ENCODE peak calls at places on chromosomes 16 and 17, in five cellular contexts. N is stimulated activated CD4-positive, alpha-beta T cell treated with anti-CD3 and anti-CD28 coated beads, Interleukin-1b, Interleukin-23, amount 100 ng/mL, for 1 hour; L is AG04450; W is NCI-H82; T is ELR. O is an unnamed sample.

GRCh38 chr17:80422276-80422675 is 7.3 kb downstream of the ENDOV start:
- DNase-seq in L (no peak), T (no peak), W (no peak), N (no peak), O (no peak)

GRCh38 chr17:55783684-55784245 is 32.9 kb downstream of the PCTP start:
- DNase-seq in N (no peak), L (no peak), W (peak), T (peak), O (no peak)

GRCh38 chr17:1956134-1956533 is 69.0 kb downstream of the RTN4RL1 start:
- DNase-seq in L (no peak), T (no peak), W (no peak), N (no peak), O (no peak)

GRCh38 chr16:70696952-70697600 is 11.2 kb upstream of the MTSS2 start:
- DNase-seq in N (no peak), W (no peak), L (no peak), T (peak), O (no peak)

GRCh38 chr17:28326114-28326513 is 7.1 kb downstream of the TMEM97 start:
- DNase-seq in W (no peak), L (no peak), N (no peak), T (no peak), O (no peak)

GRCh38 chr16:27097671-27098275 is 31.0 kb downstream of the C16orf82 start:
- DNase-seq in L (no peak), N (no peak), T (no peak), W (no peak), O (no peak)

GRCh38 chr16:27216297-27216885 is 13.1 kb downstream of the KDM8 start:
- DNase-seq in L (no peak), W (no peak), T (no peak), N (no peak), O (no peak)

GRCh38 chr17:58755269-58755576 is 431 bp upstream of the PPM1E start:
- DNase-seq in W (no peak), L (no peak), N (no peak), T (no peak), O (no peak)

GRCh38 chr16:17273142-17273561 is 197.6 kb downstream of the XYLT1 start:
- DNase-seq in L (peak), N (no peak), W (no peak), T (peak), O (peak)

GRCh38 chr16:88014201-88014781 is 63.1 kb downstream of the BANP start:
- DNase-seq in T (peak), N (no peak), W (no peak), L (peak), O (peak)

GRCh38 chr17:50094753-50095616 is at the start of gene PDK2:
- DNase-seq in T (peak), L (peak), W (peak), N (peak), O (peak)

GRCh38 chr17:80360396-80360795 is 54.6 kb upstream of the ENDOV start:
- DNase-seq in N (no peak), L (no peak), T (no peak), W (no peak), O (no peak)

GRCh38 chr16:56360117-56361008 is 65.0 kb downstream of the AMFR start:
- DNase-seq in L (no peak), T (no peak), W (no peak), N (no peak), O (no peak)

GRCh38 chr16:19919142-19919541 is 34.5 kb upstream of the GPRC5B start:
- DNase-seq in T (no peak), N (no peak), L (no peak), W (no peak), O (no peak)

GRCh38 chr17:1643999-1644492 is 1.5 kb downstream of the SCARF1 start:
- DNase-seq in T (peak), N (no peak), W (no peak), L (no peak), O (no peak)

GRCh38 chr16:27434141-27435051 is 32.4 kb downstream of the IL21R start:
- DNase-seq in L (no peak), N (no peak), W (no peak), T (no peak), O (no peak)

GRCh38 chr17:12402963-12403622 is 262.6 kb upstream of the MYOCD start:
- DNase-seq in W (peak), L (peak), T (peak), N (no peak), O (peak)

GRCh38 chr17:63495471-63495870 is 18.6 kb downstream of the ACE start:
- DNase-seq in N (no peak), T (no peak), L (no peak), W (no peak), O (no peak)

GRCh38 chr17:49779730-49780220 is 8.7 kb upstream of the KAT7 start:
- DNase-seq in T (peak), L (peak), W (peak), N (no peak), O (peak)

GRCh38 chr16:30377050-30377811 is 2.6 kb downstream of the MYL11 start:
- DNase-seq in L (no peak), N (no peak), T (no peak), W (no peak), O (no peak)

GRCh38 chr16:88306860-88307545 is 75.8 kb upstream of the ZNF469 start:
- DNase-seq in W (no peak), T (peak), N (no peak), L (peak), O (peak)

GRCh38 chr16:66874079-66874775 is 6.1 kb upstream of the PDP2 start:
- DNase-seq in N (no peak), L (no peak), T (peak), W (no peak), O (no peak)

GRCh38 chr17:75832164-75832651 is 12.0 kb downstream of the UNC13D start:
- DNase-seq in W (peak), L (no peak), N (no peak), T (peak), O (no peak)

GRCh38 chr17:3804503-3804931 is 3.5 kb upstream of the ITGAE start:
- DNase-seq in T (peak), N (no peak), L (no peak), W (no peak), O (no peak)

GRCh38 chr16:69186642-69187386 is at the start of gene SNTB2:
- DNase-seq in L (peak), W (peak), N (peak), T (peak), O (no peak)

GRCh38 chr17:5282639-5283217 is 644 bp downstream of the RABEP1 start:
- DNase-seq in W (peak), N (peak), T (peak), L (no peak), O (no peak)

O was measured in AG04449.